ENCODE peak calls at places on chromosomes 4 and X, in six cellular contexts. B is IMR-90, I is A549, L is K562, X is GM12878, R is HepG2. S is an unnamed sample.
A peak's percentile ranks its signal among the peaks of the same experiment; 100 is the strongest.

GRCh38 chrX:39439910-39440733 is 638.9 kb downstream of the MID1IP1 start:
- DNase-seq in X (peak; percentile 36), I (no peak), L (no peak), R (no peak), B (no peak), S (no peak)

GRCh38 chrX:9905721-9906120 is 61.4 kb upstream of the CLDN34 start:
- DNase-seq in X (no peak), R (no peak), B (no peak), L (no peak), I (no peak), S (no peak)

GRCh38 chr4:23855912-23856605 is 33.8 kb downstream of the PPARGC1A start:
- DNase-seq in I (no peak), X (no peak), R (peak; percentile 72), L (no peak), B (peak; percentile 68), S (no peak)

GRCh38 chrX:54423161-54423888 is 16.9 kb upstream of the TSR2 start:
- DNase-seq in L (peak; percentile 47), B (no peak), I (no peak), R (peak; percentile 16), X (no peak), S (no peak)

GRCh38 chrX:149540133-149540620 is 635 bp upstream of the EOLA1 start:
- DNase-seq in X (no peak), L (peak; percentile 82), B (peak; percentile 84), R (peak; percentile 70), I (peak; percentile 91), S (peak; percentile 93)

GRCh38 chr4:183106839-183107238 is 7.8 kb downstream of the WWC2 start:
- DNase-seq in B (peak; percentile 41), L (no peak), X (no peak), I (peak; percentile 4), R (peak; percentile 32), S (no peak)

GRCh38 chr4:132592340-132592739 is 556.8 kb upstream of the PCDH10 start:
- DNase-seq in X (no peak), R (peak; percentile 16), I (no peak), L (no peak), B (no peak), S (peak; percentile 9)

GRCh38 chr4:5804656-5805055 is 88.2 kb downstream of the CRMP1 start:
- DNase-seq in L (peak; percentile 43), I (no peak), X (no peak), B (no peak), R (no peak), S (peak; percentile 38)

GRCh38 chrX:49291615-49292337 is 11.7 kb upstream of the GAGE10 start:
- DNase-seq in X (no peak), B (peak; percentile 45), I (peak; percentile 72), R (peak; percentile 12), L (peak; percentile 64), S (peak; percentile 68)

GRCh38 chr4:75698963-75699228 is 25.5 kb upstream of the USO1 start:
- DNase-seq in I (no peak), R (no peak), L (no peak), B (no peak), X (no peak), S (no peak)

GRCh38 chr4:185637162-185637875 is 102.0 kb upstream of the PDLIM3 start:
- DNase-seq in X (no peak), L (no peak), I (no peak), B (no peak), R (no peak), S (no peak)

GRCh38 chr4:41189076-41189475 is 25.3 kb downstream of the APBB2 start:
- DNase-seq in B (peak; percentile 28), R (no peak), X (peak; percentile 40), I (no peak), L (no peak), S (no peak)

GRCh38 chrX:16852617-16853179 is 17.5 kb downstream of the RBBP7 start:
- DNase-seq in B (no peak), X (no peak), L (no peak), R (no peak), I (no peak), S (no peak)

GRCh38 chrX:69103539-69103938 is 61.7 kb downstream of the PJA1 start:
- DNase-seq in B (no peak), L (no peak), R (no peak), I (no peak), X (no peak), S (no peak)

GRCh38 chr4:13912966-13913365 is 285.4 kb upstream of the BOD1L1 start:
- DNase-seq in R (no peak), B (peak; percentile 61), I (peak; percentile 32), X (no peak), L (no peak), S (no peak)

GRCh38 chrX:53255738-53256191 is 25.6 kb downstream of the IQSEC2 start:
- DNase-seq in X (no peak), R (no peak), L (peak; percentile 90), I (no peak), B (no peak), S (no peak)

GRCh38 chr4:141155586-141155985 is 22.3 kb upstream of the RNF150 start:
- DNase-seq in L (no peak), I (no peak), X (no peak), B (no peak), R (no peak), S (no peak)

DNA sequence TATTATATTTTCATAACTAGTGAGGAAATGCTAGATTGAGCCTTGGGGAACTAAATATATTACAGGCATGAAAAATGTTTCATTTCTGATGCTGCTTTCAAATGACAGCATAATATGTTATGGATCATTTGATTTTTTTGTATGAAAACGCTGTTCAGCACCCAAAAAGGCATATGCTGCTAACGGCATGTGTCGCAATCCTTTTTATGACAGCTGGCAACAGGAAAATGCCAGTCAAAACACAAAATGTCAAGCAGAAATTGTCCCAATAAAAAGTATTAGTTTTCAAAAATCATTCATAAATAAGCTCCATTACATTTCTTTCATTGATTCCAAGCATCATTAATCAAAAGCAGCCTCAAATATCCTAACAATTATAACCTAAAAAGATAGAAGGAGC is 1244.5 kb downstream of the PCDH7 start:
- DNase-seq in B (no peak), X (no peak), R (no peak), I (no peak), L (no peak), S (no peak)
- TF ChIP-seq BHLHE40 in B (no peak), X (no peak), R (no peak), I (no peak), L (no peak), S (no peak)

GRCh38 chr4:101349346-101350064 is 2.2 kb upstream of the PPP3CA start:
- DNase-seq in R (no peak), I (peak; percentile 61), B (no peak), L (no peak), X (no peak), S (no peak)
- TF ChIP-seq BHLHE40 in R (no peak), I (no peak), B (no peak), L (no peak), X (no peak), S (no peak)

GRCh38 chr4:54062392-54062791 is 2.0 kb downstream of the CHIC2 start:
- DNase-seq in I (no peak), B (no peak), X (no peak), L (no peak), R (no peak), S (no peak)

GRCh38 chr4:54064317-54065275 is at the start of gene CHIC2:
- DNase-seq in I (peak; percentile 90), B (peak; percentile 92), R (peak; percentile 85), L (peak; percentile 93), X (peak; percentile 63), S (peak; percentile 90)

GRCh38 chr4:54063224-54063623 is 1.2 kb downstream of the CHIC2 start:
- DNase-seq in L (no peak), R (peak; percentile 52), X (no peak), B (peak; percentile 60), I (no peak), S (no peak)

GRCh38 chr4:54065282-54066087 is 1.1 kb upstream of the CHIC2 start:
- DNase-seq in L (no peak), X (no peak), R (no peak), B (no peak), I (no peak), S (no peak)

DNA sequence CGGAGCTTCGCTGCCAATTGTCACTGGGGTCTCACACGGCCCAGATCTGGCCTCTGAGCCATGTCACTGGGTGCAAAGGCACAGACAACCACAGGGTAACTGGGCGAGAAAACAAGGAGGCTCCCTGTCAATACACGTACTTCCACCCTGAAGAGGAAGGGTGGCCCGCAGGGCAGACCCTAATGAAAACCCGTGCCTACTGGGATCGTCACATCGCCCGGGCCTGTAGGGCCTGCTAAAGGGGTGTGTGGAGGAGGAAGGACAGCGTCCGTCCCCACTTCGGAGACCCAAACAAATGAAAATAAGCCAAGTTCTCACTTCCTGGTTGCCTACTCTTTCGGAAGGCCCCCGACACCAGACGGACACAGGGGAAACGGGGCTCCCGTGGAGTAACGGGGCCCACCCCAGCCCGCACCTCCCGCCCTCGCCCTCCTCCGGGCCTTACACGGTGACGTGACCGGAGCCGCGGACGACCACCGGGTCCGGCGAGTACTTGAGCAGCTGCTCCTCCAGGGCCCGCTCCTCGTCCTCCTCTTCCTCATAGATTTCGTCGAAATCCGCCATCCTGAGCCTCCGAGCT is 578 bp downstream of the CHIC2 start:
- DNase-seq in L (peak; percentile 33), R (peak; percentile 24), X (no peak), I (peak; percentile 22), B (no peak), S (peak; percentile 16)
- TF ChIP-seq BHLHE40 in L (no peak), R (no peak), X (no peak), I (no peak), B (no peak), S (no peak)

GRCh38 chrX:13026877-13027652 is 17.4 kb downstream of the FAM9C start:
- DNase-seq in I (no peak), R (no peak), B (no peak), X (no peak), L (no peak), S (no peak)
- TF ChIP-seq BHLHE40 in I (no peak), R (no peak), B (no peak), X (no peak), L (no peak), S (no peak)

DNA sequence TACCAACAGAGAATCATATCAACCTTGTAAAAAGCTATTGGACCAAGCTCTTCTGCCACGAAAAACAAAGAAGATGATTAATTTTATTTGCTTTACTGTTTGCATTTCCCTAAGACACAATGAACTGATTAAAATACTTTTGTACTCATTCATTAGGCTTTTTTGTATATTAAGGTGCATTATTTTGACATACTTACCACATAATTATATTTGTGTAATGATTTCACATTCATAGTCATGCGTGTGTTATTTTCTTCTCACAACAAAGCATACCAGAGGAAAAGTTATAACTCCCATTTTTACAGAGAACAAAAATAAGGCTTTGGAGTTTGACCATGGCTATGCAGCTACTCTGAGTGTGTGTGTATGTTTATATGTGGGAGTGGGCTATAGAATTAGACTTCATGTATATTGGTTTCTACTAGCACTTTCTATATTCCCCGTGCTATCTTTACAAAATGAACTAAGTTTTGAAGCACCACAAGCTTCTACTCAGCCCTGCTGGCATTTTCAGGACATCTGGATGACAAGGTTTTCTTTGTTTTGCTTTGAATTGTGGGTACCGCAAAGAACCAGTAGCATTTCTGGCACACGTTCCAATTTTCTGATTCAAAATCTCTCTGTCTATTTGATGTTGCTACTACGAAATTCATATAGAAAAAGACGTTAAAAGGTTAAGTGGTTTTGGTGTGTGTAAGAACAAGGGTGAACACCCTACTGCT is 10.9 kb upstream of the FGF5 start:
- DNase-seq in I (no peak), R (no peak), L (no peak), X (no peak), B (peak; percentile 58), S (no peak)
- TF ChIP-seq BHLHE40 in I (no peak), R (no peak), L (no peak), X (no peak), B (no peak), S (no peak)